ENCODE peak calls at places on chromosomes 6 and 20, in seven cellular contexts. Y, S, F, O, X, T and Q are unnamed samples.
A peak's percentile ranks its signal among the peaks of the same experiment; 100 is the strongest.

GRCh38 chr6:44270526-44271405 is 516 bp downstream of the TMEM151B start:
- DNase-seq in S (no peak), F (no peak), T (no peak), O (no peak), X (no peak), Y (no peak), Q (no peak)

GRCh38 chr20:35994994-35995453 is 26.6 kb downstream of the CNBD2 start:
- DNase-seq in Y (peak; percentile 83), S (peak; percentile 78), O (peak; percentile 77), F (peak; percentile 91), X (peak; percentile 74), T (peak; percentile 78), Q (peak; percentile 92)

GRCh38 chr20:48875914-48876240 is 45.6 kb upstream of the ARFGEF2 start:
- DNase-seq in T (peak; percentile 81), Y (no peak), O (peak; percentile 49), S (peak; percentile 65), F (no peak), X (no peak), Q (peak; percentile 60)

GRCh38 chr6:63816979-63817436 is 181.4 kb downstream of the PHF3 start:
- DNase-seq in S (no peak), Y (no peak), X (no peak), T (peak; percentile 35), O (no peak), F (peak; percentile 20), Q (peak; percentile 61)

GRCh38 chr6:30544666-30545272 is 11.5 kb downstream of the GNL1 start:
- DNase-seq in F (peak; percentile 50), S (no peak), X (peak; percentile 77), O (peak; percentile 57), T (peak; percentile 76), Y (peak; percentile 49), Q (peak; percentile 85)

GRCh38 chr20:33250666-33251065 is 14.9 kb downstream of the BPIFA1 start:
- DNase-seq in X (no peak), S (no peak), T (peak; percentile 3), O (no peak), F (no peak), Y (no peak), Q (no peak)

GRCh38 chr20:48332555-48332954 is 495.2 kb downstream of the PREX1 start:
- DNase-seq in T (no peak), O (no peak), X (peak; percentile 39), Y (no peak), S (no peak), F (no peak), Q (no peak)

GRCh38 chr20:19886666-19887288 is 128.7 kb downstream of the RIN2 start:
- DNase-seq in Y (no peak), X (peak; percentile 32), S (no peak), O (no peak), T (peak; percentile 33), F (peak; percentile 76), Q (peak; percentile 60)

GRCh38 chr20:48040051-48040450 is 254.8 kb upstream of the SULF2 start:
- DNase-seq in T (no peak), F (no peak), O (no peak), Y (no peak), X (no peak), S (no peak), Q (no peak)

GRCh38 chr6:151338816-151339215 is 52.5 kb downstream of the ZBTB2 start:
- DNase-seq in Y (no peak), F (no peak), T (no peak), S (no peak), X (no peak), O (no peak), Q (no peak)
- H3K4me3 ChIP-seq in Y (no peak overlapping the region), F (no peak overlapping the region), T (no peak overlapping the region), S (no peak overlapping the region), X (no peak overlapping the region), O (no peak overlapping the region), Q (no peak overlapping the region)

GRCh38 chr20:57047281-57048026 is 219.0 kb downstream of the BMP7 start:
- DNase-seq in S (no peak), Y (peak; percentile 38), X (no peak), O (no peak), F (peak; percentile 59), T (no peak), Q (no peak)
- TF ChIP-seq CTCF in S (no peak), Y (peak; percentile 44), X (no peak), O (peak; percentile 58), F (peak; percentile 35), T (no peak), Q (peak; percentile 49)

GRCh38 chr20:24894488-24894887 is 54.6 kb upstream of the CST7 start:
- DNase-seq in Y (no peak), X (no peak), F (no peak), S (no peak), T (no peak), O (no peak), Q (no peak)
- H3K4me3 ChIP-seq in Y (no peak overlapping the region), X (no peak overlapping the region), F (no peak overlapping the region), S (no peak overlapping the region), T (no peak overlapping the region), O (no peak overlapping the region), Q (no peak overlapping the region)

GRCh38 chr6:47079638-47080037 is 37.5 kb upstream of the ADGRF1 start:
- DNase-seq in F (peak; percentile 18), S (no peak), Y (no peak), O (no peak), T (no peak), X (no peak), Q (no peak)
- TF ChIP-seq CTCF in F (no peak), S (no peak), Y (no peak), O (peak; percentile 36), T (peak; percentile 24), X (no peak), Q (peak; percentile 33)

GRCh38 chr20:44028868-44029847 is 114.5 kb downstream of the TOX2 start:
- DNase-seq in Y (no peak), T (no peak), S (no peak), F (no peak), O (no peak), X (no peak), Q (no peak)
- H3K4me3 ChIP-seq in Y (no peak overlapping the region), T (no peak overlapping the region), S (no peak overlapping the region), F (no peak overlapping the region), O (no peak overlapping the region), X (no peak overlapping the region), Q (no peak overlapping the region)

GRCh38 chr20:56995635-56996075 is 270.8 kb downstream of the BMP7 start:
- DNase-seq in X (no peak), F (peak; percentile 36), O (no peak), S (no peak), T (peak; percentile 2), Y (peak; percentile 56), Q (peak; percentile 41)
- TF ChIP-seq CTCF in X (peak; percentile 69), F (peak; percentile 52), O (peak; percentile 73), S (no peak), T (peak; percentile 42), Y (peak; percentile 85), Q (peak; percentile 74)

GRCh38 chr20:10219452-10219791 is 792 bp downstream of the SNAP25 start:
- DNase-seq in X (peak; percentile 75), Y (peak; percentile 66), S (peak; percentile 35), O (peak; percentile 26), T (peak; percentile 62), F (peak; percentile 74), Q (peak; percentile 71)
- H3K4me3 ChIP-seq in X (peak overlapping the region; percentile 73), Y (no peak overlapping the region), S (no peak overlapping the region), O (peak overlapping the region; percentile 72), T (peak overlapping the region; percentile 67), F (peak overlapping the region; percentile 70), Q (peak overlapping the region; percentile 65)

GRCh38 chr6:89239338-89239737 is 22.2 kb upstream of the GABRR1 start:
- DNase-seq in T (peak; percentile 8), S (no peak), F (no peak), Y (peak; percentile 67), O (no peak), X (no peak), Q (peak; percentile 23)
- TF ChIP-seq CTCF in T (peak; percentile 44), S (no peak), F (no peak), Y (peak; percentile 56), O (peak; percentile 60), X (peak; percentile 46), Q (peak; percentile 58)